ENCODE peak calls at places on chromosomes 4 and X, in six cellular contexts. B is SK-N-SH, G is B cell, C is left ventricle myocardium inferior, L is upper lobe of right lung, I is mesothelial cell of epicardium. U is an unnamed sample.

GRCh38 chr4:71559957-71560541 is 221.2 kb downstream of the SLC4A4 start:
- DNase-seq in B (no peak), G (no peak), C (no peak), L (no peak), I (no peak), U (no peak)

GRCh38 chr4:121765941-121766538 is 1.1 kb upstream of the SMIM43 start:
- DNase-seq in B (no peak), G (no peak), C (no peak), L (no peak), I (no peak), U (no peak)

GRCh38 chr4:182289809-182290208 is 46.6 kb downstream of the TENM3 start:
- DNase-seq in B (no peak), G (no peak), C (no peak), L (no peak), I (no peak), U (no peak)

GRCh38 chr4:19187104-19187503 is 1064.6 kb upstream of the SLIT2 start:
- DNase-seq in B (no peak), G (no peak), C (no peak), L (no peak), I (no peak), U (no peak)

GRCh38 chr4:185134176-185134869 is 8.7 kb upstream of the SLC25A4 start:
- DNase-seq in B (peak; percentile 68), G (peak; percentile 63), C (no peak), L (no peak), I (no peak), U (no peak)

GRCh38 chr4:122053186-122053585 is 98.9 kb upstream of the BLTP1 start:
- DNase-seq in B (no peak), G (no peak), C (no peak), L (no peak), I (no peak), U (no peak)

GRCh38 chrX:33156152-33156726 is 55.1 kb downstream of the DMD start:
- DNase-seq in B (no peak), G (no peak), C (no peak), L (no peak), I (no peak), U (no peak)

GRCh38 chrX:49101629-49101984 is 21.9 kb upstream of the WDR45 start:
- DNase-seq in B (no peak), G (no peak), C (no peak), L (no peak), I (no peak), U (no peak)

GRCh38 chr4:158170691-158171455 is 2.0 kb downstream of the GASK1B start:
- DNase-seq in B (no peak), G (no peak), C (peak; percentile 85), L (peak; percentile 78), I (no peak), U (peak; percentile 81)

GRCh38 chrX:7286461-7286860 is 138.5 kb upstream of the PUDP start:
- DNase-seq in B (no peak), G (no peak), C (no peak), L (no peak), I (no peak), U (no peak)

GRCh38 chrX:129139837-129140679 is 383.2 kb downstream of the SMARCA1 start:
- DNase-seq in B (no peak), G (no peak), C (no peak), L (no peak), I (no peak), U (no peak)

GRCh38 chr4:15250021-15250441 is 177.8 kb upstream of the C1QTNF7 start:
- DNase-seq in B (no peak), G (no peak), C (peak; percentile 53), L (no peak), I (no peak), U (no peak)

GRCh38 chrX:85627363-85627762 is 247.9 kb upstream of the POF1B start:
- DNase-seq in B (peak; percentile 6), G (no peak), C (no peak), L (no peak), I (no peak), U (no peak)
- TF ChIP-seq CTCF in B (peak; percentile 81), G (no peak), C (peak; percentile 22), L (no peak), I (no peak), U (no peak)

GRCh38 chrX:47200385-47201150 is 6.9 kb downstream of the UBA1 start:
- DNase-seq in B (no peak), G (no peak), C (peak; percentile 22), L (no peak), I (no peak), U (no peak)
- TF ChIP-seq CTCF in B (peak; percentile 21), G (no peak), C (peak; percentile 16), L (no peak), I (no peak), U (no peak)

GRCh38 chrX:41559235-41559634 is 112.1 kb downstream of the NYX start:
- DNase-seq in B (no peak), G (no peak), C (no peak), L (no peak), I (no peak), U (no peak)

GRCh38 chrX:41561045-41561444 is 113.9 kb downstream of the NYX start:
- DNase-seq in B (no peak), G (no peak), C (no peak), L (no peak), I (no peak), U (no peak)

GRCh38 chrX:41559662-41560061 is 112.5 kb downstream of the NYX start:
- DNase-seq in B (no peak), G (no peak), C (no peak), L (no peak), I (no peak), U (no peak)

GRCh38 chrX:41556958-41557357 is 109.8 kb downstream of the NYX start:
- DNase-seq in B (no peak), G (no peak), C (no peak), L (no peak), I (no peak), U (no peak)

DNA sequence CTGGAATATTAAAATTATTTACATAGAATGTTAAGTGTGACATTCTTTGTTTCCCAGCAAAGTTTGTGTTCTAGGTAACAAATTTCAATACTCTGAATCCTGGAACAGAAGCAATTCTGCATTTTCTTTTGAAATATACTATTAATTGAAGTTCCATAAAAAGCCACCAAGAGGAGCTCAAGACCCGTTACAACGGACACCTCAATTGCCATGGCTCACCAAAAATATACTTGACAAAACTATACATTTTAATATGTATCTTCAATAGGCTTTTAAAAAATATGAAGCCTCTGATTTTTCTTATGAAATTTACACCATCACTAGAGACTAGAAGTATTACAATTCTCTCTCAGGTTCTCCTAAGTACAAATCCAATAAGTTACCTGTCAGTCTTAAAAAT is 111.4 kb downstream of the NYX start:
- DNase-seq in B (peak; percentile 8), G (no peak), C (no peak), L (no peak), I (no peak), U (no peak)
- TF ChIP-seq CTCF in B (peak; percentile 61), G (peak; percentile 72), C (peak; percentile 48), L (peak; percentile 43), I (no peak), U (no peak)

GRCh38 chrX:24148118-24148517 is 1.4 kb upstream of the ZFX start:
- DNase-seq in B (no peak), G (no peak), C (no peak), L (no peak), I (no peak), U (no peak)

GRCh38 chrX:24146283-24146865 is 3.2 kb upstream of the ZFX start:
- DNase-seq in B (no peak), G (no peak), C (no peak), L (no peak), I (no peak), U (no peak)

GRCh38 chrX:24144528-24144927 is 5.0 kb upstream of the ZFX start:
- DNase-seq in B (no peak), G (no peak), C (no peak), L (no peak), I (no peak), U (no peak)

GRCh38 chrX:24147165-24147564 is 2.4 kb upstream of the ZFX start:
- DNase-seq in B (no peak), G (no peak), C (no peak), L (no peak), I (no peak), U (no peak)

GRCh38 chrX:24145340-24146186 is 4.0 kb upstream of the ZFX start:
- DNase-seq in B (peak; percentile 42), G (no peak), C (no peak), L (no peak), I (no peak), U (no peak)
- TF ChIP-seq CTCF in B (peak; percentile 36), G (no peak), C (no peak), L (no peak), I (no peak), U (no peak)

GRCh38 chr4:78762529-78762928 is 13.6 kb upstream of the BMP2K start:
- DNase-seq in B (no peak), G (no peak), C (no peak), L (no peak), I (no peak), U (no peak)
- TF ChIP-seq CTCF in B (no peak), G (no peak), C (no peak), L (no peak), I (no peak), U (no peak)

DNA sequence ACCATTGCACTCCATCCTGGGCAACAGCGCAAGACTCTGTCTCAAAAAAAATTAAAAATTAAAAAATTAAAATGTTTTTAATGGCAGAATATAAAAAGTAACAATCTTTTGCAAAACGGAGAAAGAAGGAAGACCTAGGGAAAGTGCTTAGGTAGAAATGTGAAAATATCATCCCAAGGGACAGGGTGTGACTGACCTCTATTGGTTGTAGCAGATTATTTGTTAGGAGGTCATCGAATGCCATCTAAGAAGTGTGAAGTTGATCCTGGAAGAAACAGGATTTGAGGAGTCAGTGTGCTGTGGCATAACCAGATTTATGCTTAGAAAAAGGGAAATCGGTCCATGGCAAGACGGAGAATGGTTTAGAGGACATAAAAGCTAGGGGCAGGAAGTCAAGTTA is 18.1 kb upstream of the C4orf36 start:
- DNase-seq in B (no peak), G (no peak), C (no peak), L (no peak), I (no peak), U (no peak)
- TF ChIP-seq CTCF in B (peak; percentile 15), G (no peak), C (no peak), L (no peak), I (no peak), U (no peak)

GRCh38 chr4:97028785-97029184 is 1114.5 kb downstream of the STPG2 start:
- DNase-seq in B (no peak), G (no peak), C (no peak), L (no peak), I (no peak), U (no peak)
- TF ChIP-seq CTCF in B (no peak), G (no peak), C (no peak), L (no peak), I (no peak), U (no peak)

GRCh38 chr4:151238477-151238876 is 38.5 kb upstream of the PRSS48 start:
- DNase-seq in B (no peak), G (no peak), C (no peak), L (no peak), I (no peak), U (no peak)
- TF ChIP-seq CTCF in B (peak; percentile 39), G (no peak), C (peak; percentile 27), L (peak; percentile 19), I (no peak), U (no peak)